ENCODE peak calls at places on chromosome 14, in five cellular contexts. H is GM12864, U is Caco-2, A is heart left ventricle, V is PC-3. X is an unnamed sample.

GRCh38 chr14:27917896-27918295 is 848.7 kb upstream of the FOXG1 start:
- DNase-seq in H (no peak), U (no peak), A (no peak), V (no peak), X (no peak)

GRCh38 chr14:61609143-61609851 is 86.0 kb upstream of the HIF1A start:
- DNase-seq in H (no peak), U (no peak), A (no peak), V (peak), X (no peak)

GRCh38 chr14:53231166-53231565 is 78.0 kb upstream of the DDHD1 start:
- DNase-seq in H (no peak), U (no peak), A (no peak), V (no peak), X (no peak)

GRCh38 chr14:68865542-68865941 is 72.7 kb upstream of the ZFP36L1 start:
- DNase-seq in H (no peak), U (no peak), A (no peak), V (no peak), X (no peak)

GRCh38 chr14:77040995-77041744 is 12.7 kb upstream of the IRF2BPL start:
- DNase-seq in H (no peak), U (no peak), A (peak), V (peak), X (no peak)

GRCh38 chr14:70871863-70872677 is 35.2 kb upstream of the PCNX1 start:
- DNase-seq in H (no peak), U (no peak), A (no peak), V (no peak), X (peak)

GRCh38 chr14:90642239-90642717 is 174.0 kb downstream of the TTC7B start:
- DNase-seq in H (no peak), U (peak), A (no peak), V (no peak), X (no peak)

GRCh38 chr14:53409289-53409688 is 256.2 kb upstream of the DDHD1 start:
- DNase-seq in H (no peak), U (no peak), A (no peak), V (no peak), X (no peak)

GRCh38 chr14:21313512-21313911 is 33.6 kb downstream of the RPGRIP1 start:
- DNase-seq in H (no peak), U (no peak), A (no peak), V (no peak), X (no peak)

GRCh38 chr14:89179891-89180404 is 237.1 kb downstream of the FOXN3 start:
- DNase-seq in H (no peak), U (no peak), A (no peak), V (no peak), X (no peak)

GRCh38 chr14:98130691-98131090 is 1141.3 kb downstream of the BCL11B start:
- DNase-seq in H (no peak), U (no peak), A (no peak), V (no peak), X (no peak)

GRCh38 chr14:53696217-53696965 is 260.2 kb downstream of the BMP4 start:
- DNase-seq in H (no peak), U (peak), A (no peak), V (peak), X (peak)

GRCh38 chr14:45194964-45195363 is 58.0 kb downstream of the MIS18BP1 start:
- DNase-seq in H (no peak), U (no peak), A (no peak), V (no peak), X (no peak)

GRCh38 chr14:59870277-59871165 is at the start of gene RTN1:
- DNase-seq in H (no peak), U (peak), A (peak), V (peak), X (peak)

GRCh38 chr14:22824711-22825359 is 4.9 kb upstream of the MRPL52 start:
- DNase-seq in H (no peak), U (peak), A (no peak), V (peak), X (peak)

GRCh38 chr14:99467338-99468075 is 13.2 kb downstream of the SETD3 start:
- DNase-seq in H (no peak), U (no peak), A (no peak), V (no peak), X (no peak)

GRCh38 chr14:64979336-64980074 is 7.2 kb upstream of the FNTB start:
- DNase-seq in H (no peak), U (peak), A (no peak), V (peak), X (no peak)

GRCh38 chr14:99734406-99735051 is 50.4 kb downstream of the CYP46A1 start:
- DNase-seq in H (no peak), U (no peak), A (peak), V (no peak), X (no peak)

GRCh38 chr14:61870163-61870562 is 107.9 kb downstream of the SNAPC1 start:
- DNase-seq in H (no peak), U (no peak), A (no peak), V (no peak), X (no peak)

GRCh38 chr14:50875359-50876090 is 3.7 kb downstream of the ABHD12B start:
- DNase-seq in H (peak), U (no peak), A (no peak), V (no peak), X (peak)

GRCh38 chr14:72782817-72783216 is 111.1 kb downstream of the DPF3 start:
- DNase-seq in H (no peak), U (no peak), A (no peak), V (no peak), X (no peak)

GRCh38 chr14:67276131-67276530 is 34.9 kb downstream of the PALS1 start:
- DNase-seq in H (no peak), U (no peak), A (no peak), V (no peak), X (no peak)

GRCh38 chr14:91108941-91109611 is 4.8 kb upstream of the DGLUCY start:
- DNase-seq in H (no peak), U (no peak), A (no peak), V (peak), X (peak)

GRCh38 chr14:68685419-68686211 is 107.3 kb downstream of the ZFP36L1 start:
- DNase-seq in H (peak), U (peak), A (no peak), V (peak), X (peak)

GRCh38 chr14:36507847-36508417 is 12.1 kb downstream of the NKX2-1 start:
- DNase-seq in H (no peak), U (no peak), A (no peak), V (no peak), X (no peak)

GRCh38 chr14:72892879-72893635 is 844 bp downstream of the DPF3 start:
- DNase-seq in H (no peak), U (peak), A (peak), V (peak), X (peak)

GRCh38 chr14:100577986-100578431 is 9.2 kb downstream of the BEGAIN start:
- DNase-seq in H (no peak), U (no peak), A (peak), V (no peak), X (no peak)

GRCh38 chr14:77320238-77320935 is at the start of gene POMT2:
- DNase-seq in H (peak), U (peak), A (peak), V (peak), X (peak)

GRCh38 chr14:93079321-93079720 is 36.4 kb downstream of the ITPK1 start:
- DNase-seq in H (no peak), U (no peak), A (no peak), V (no peak), X (no peak)

GRCh38 chr14:66944872-66945271 is 244.4 kb upstream of the GARIN2 start:
- DNase-seq in H (no peak), U (peak), A (no peak), V (peak), X (peak)

GRCh38 chr14:101130861-101131260 is 227.3 kb upstream of the RTL1 start:
- DNase-seq in H (no peak), U (no peak), A (no peak), V (no peak), X (no peak)

GRCh38 chr14:102629011-102629444 is 36.6 kb downstream of the RCOR1 start:
- DNase-seq in H (no peak), U (no peak), A (no peak), V (no peak), X (no peak)

GRCh38 chr14:102630405-102630804 is 38.0 kb downstream of the RCOR1 start:
- DNase-seq in H (no peak), U (peak), A (no peak), V (no peak), X (no peak)

GRCh38 chr14:102629700-102630365 is 37.4 kb downstream of the RCOR1 start:
- DNase-seq in H (no peak), U (no peak), A (no peak), V (no peak), X (no peak)

DNA sequence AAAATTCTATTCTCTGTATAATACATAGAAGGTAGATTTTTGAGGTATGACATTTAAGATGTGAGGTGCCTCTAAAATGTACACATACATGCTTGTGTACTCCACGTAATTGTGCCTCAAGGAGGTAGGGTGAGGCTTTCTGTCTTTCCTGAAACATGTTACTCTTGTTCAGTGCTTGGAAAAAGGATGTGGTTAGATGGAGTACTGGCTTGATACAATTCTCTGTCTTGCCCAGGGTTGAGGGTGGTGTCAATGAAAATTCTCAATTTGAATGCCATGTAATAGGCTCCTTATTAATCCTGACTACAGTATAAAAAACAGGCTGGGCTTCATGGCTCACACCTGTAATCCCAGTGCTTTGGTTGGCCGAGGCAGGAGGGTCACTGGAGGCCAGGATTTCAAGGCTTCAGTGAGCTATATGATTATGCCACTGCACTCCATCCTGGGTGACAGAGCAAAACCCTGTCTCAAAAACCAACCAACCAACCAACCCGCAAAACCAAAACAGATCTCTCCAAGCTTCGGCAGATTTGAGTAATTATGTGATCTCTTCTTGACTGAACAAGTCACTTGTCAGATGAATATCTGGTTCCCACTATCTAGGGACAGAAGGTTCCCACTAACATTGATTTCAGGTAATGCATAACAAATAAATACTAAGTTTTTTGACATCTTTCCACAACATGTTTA is 41.6 kb downstream of the RCOR1 start:
- DNase-seq in H (no peak), U (no peak), A (no peak), V (no peak), X (peak)
- H3K4me3 ChIP-seq in H (no peak), U (no peak), A (no peak), V (no peak), X (no peak)

GRCh38 chr14:34064349-34064748 is 113.5 kb upstream of the EGLN3 start:
- DNase-seq in H (no peak), U (no peak), A (peak), V (no peak), X (no peak)
- TF ChIP-seq CTCF in H (no peak), U (no peak), A (no peak), V (no peak), X (no peak)

DNA sequence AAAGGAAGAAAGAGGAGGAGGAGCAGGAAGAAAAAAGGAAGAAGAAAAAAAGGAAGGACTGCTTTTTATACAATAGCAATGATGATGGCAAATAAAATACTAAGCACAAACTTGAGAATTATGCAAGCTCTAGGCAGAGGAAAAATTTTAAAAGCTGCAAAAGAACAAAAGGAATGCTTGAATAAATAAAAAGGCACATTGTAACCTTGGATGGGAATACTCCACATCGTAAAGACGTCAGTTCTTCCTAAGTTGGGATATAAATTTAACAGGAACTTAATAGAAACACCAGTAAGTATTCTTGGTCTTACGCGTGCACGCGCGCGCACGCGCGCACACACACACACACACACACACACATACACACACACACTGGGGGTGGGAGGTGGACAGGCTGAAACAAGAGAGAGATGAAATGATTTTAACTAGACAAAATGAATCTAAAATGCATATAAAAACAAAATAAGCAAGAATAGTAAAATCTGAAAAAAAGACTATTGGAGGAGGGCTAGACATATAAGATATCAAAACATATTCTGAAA is 43.0 kb downstream of the SERPINA3 start:
- DNase-seq in H (no peak), U (no peak), A (no peak), V (no peak), X (no peak)
- H3K4me3 ChIP-seq in H (no peak), U (no peak), A (no peak), V (no peak), X (no peak)

GRCh38 chr14:63713058-63713457 is 14.8 kb downstream of the SGPP1 start:
- DNase-seq in H (no peak), U (no peak), A (no peak), V (peak), X (peak)
- TF ChIP-seq CTCF in H (no peak), U (no peak), A (no peak), V (no peak), X (no peak)

GRCh38 chr14:58395815-58396626 is at the start of gene TOMM20L:
- DNase-seq in H (peak), U (peak), A (peak), V (peak), X (peak)

GRCh38 chr14:58390830-58391229 is 4.9 kb upstream of the TOMM20L start:
- DNase-seq in H (no peak), U (no peak), A (no peak), V (no peak), X (no peak)

GRCh38 chr14:58398895-58399294 is 3.2 kb downstream of the TOMM20L start:
- DNase-seq in H (no peak), U (no peak), A (no peak), V (no peak), X (no peak)

GRCh38 chr14:58398495-58398894 is 2.8 kb downstream of the TOMM20L start:
- DNase-seq in H (no peak), U (no peak), A (no peak), V (no peak), X (no peak)

GRCh38 chr14:58395565-58395814 is 240 bp upstream of the TOMM20L start:
- DNase-seq in H (no peak), U (no peak), A (no peak), V (no peak), X (no peak)
- H3K4me3 ChIP-seq in H (peak), U (peak), A (peak), V (peak), X (peak)

GRCh38 chr14:86790408-86791364 is 1202.3 kb downstream of the GALC start:
- DNase-seq in H (no peak), U (no peak), A (no peak), V (no peak), X (no peak)
- TF ChIP-seq CTCF in H (no peak), U (no peak), A (no peak), V (no peak), X (no peak)

DNA sequence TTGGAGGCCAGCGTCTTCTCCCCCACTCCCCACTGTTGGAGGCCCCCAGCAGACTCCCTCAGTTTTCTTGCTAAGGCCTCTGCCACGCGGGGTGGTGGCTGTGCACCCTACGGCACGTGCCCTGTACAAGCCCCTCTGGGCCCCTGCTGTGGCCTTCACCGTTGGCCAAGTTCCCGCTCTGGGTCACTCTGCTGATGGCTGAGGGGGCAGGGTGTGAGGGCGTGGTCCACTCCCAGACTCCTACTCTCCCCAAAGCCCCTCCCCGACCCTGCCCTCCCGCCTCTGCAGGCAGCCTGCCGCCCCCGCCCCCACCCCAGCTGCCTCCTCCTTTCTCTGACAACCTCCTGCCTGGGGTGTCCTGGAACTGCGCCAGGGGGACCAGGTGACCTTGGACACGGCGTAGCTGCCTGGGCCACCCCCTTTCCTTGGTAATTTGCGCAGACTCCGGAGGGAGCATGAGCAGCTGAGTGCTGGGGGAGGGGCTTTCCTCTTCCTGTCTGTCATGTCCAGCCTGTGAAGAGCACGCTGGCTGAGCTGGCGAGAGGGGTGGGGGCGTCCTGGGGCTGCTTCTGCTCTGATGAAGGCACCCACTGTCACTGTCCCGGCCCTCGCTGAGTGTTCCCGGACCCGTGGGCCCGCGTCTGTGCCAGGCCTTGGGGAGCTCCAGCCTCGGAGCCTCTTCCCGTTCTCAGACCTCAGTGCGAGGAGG is 84.9 kb downstream of the KIF26A start:
- DNase-seq in H (no peak), U (no peak), A (peak), V (no peak), X (no peak)
- H3K4me3 ChIP-seq in H (no peak), U (no peak), A (peak), V (no peak), X (no peak)

GRCh38 chr14:51939727-51940126 is 49.6 kb upstream of the RTRAF start:
- DNase-seq in H (peak), U (no peak), A (no peak), V (no peak), X (peak)
- TF ChIP-seq CTCF in H (no peak), U (no peak), A (no peak), V (no peak), X (no peak)

DNA sequence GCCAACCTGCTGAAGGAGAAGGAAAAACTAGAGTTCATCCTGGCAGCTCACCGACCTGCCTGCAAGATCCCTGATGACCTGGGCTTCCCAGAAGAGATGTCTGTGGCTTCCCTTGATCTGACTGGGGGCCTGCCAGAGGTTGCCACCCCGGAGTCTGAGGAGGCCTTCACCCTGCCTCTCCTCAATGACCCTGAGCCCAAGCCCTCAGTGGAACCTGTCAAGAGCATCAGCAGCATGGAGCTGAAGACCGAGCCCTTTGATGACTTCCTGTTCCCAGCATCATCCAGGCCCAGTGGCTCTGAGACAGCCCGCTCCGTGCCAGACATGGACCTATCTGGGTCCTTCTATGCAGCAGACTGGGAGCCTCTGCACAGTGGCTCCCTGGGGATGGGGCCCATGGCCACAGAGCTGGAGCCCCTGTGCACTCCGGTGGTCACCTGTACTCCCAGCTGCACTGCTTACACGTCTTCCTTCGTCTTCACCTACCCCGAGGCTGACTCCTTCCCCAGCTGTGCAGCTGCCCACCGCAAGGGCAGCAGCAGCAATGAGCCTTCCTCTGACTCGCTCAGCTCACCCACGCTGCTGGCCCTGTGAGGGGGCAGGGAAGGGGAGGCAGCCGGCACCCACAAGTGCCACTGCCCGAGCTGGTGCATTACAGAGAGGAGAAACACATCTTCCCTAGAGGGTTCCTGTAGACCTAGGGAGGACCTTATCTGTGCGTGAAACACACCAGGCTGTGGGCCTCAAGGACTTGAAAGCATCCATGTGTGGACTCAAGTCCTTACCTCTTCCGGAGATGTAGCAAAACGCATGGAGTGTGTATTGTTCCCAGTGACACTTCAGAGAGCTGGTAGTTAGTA is 2.4 kb downstream of the FOS start:
- DNase-seq in H (no peak), U (peak), A (no peak), V (no peak), X (no peak)
- H3K4me3 ChIP-seq in H (no peak), U (peak), A (peak), V (no peak), X (no peak)